ENCODE peak calls at places on chromosomes 3 and 15, in eight cellular contexts. A, L, R, C, E, I, X and Y are unnamed samples.

GRCh38 chr3:187994221-187995085 is 159.5 kb upstream of the LPP start:
- DNase-seq in C (no peak), R (no peak), I (no peak), E (no peak), A (no peak), X (no peak), L (no peak), Y (no peak)

GRCh38 chr3:123319760-123320159 is 118.0 kb downstream of the SEC22A start:
- DNase-seq in L (no peak), R (no peak), I (no peak), C (no peak), A (peak), E (no peak), X (no peak), Y (no peak)

GRCh38 chr3:123066896-123067688 is at the start of gene PDIA5:
- DNase-seq in C (peak), X (peak), L (peak), A (peak), R (peak), I (peak), E (peak), Y (peak)

GRCh38 chr3:155332668-155333160 is 39.2 kb upstream of the STRIT1 start:
- DNase-seq in I (no peak), R (no peak), E (no peak), X (no peak), L (no peak), C (no peak), A (no peak), Y (no peak)

GRCh38 chr3:187946031-187946691 is 200.9 kb upstream of the BCL6 start:
- DNase-seq in X (no peak), E (no peak), I (no peak), L (no peak), A (no peak), C (no peak), R (no peak), Y (no peak)

GRCh38 chr3:134362670-134363380 is 11.4 kb downstream of the AMOTL2 start:
- DNase-seq in X (no peak), R (no peak), A (peak), I (no peak), E (no peak), L (no peak), C (no peak), Y (no peak)

GRCh38 chr3:128569756-128570155 is 76.8 kb upstream of the GATA2 start:
- DNase-seq in C (no peak), I (no peak), X (no peak), R (no peak), E (no peak), A (no peak), L (no peak), Y (no peak)

GRCh38 chr15:89367485-89368451 is 33.1 kb upstream of the POLG start:
- DNase-seq in C (no peak), E (no peak), A (no peak), I (peak), R (no peak), L (no peak), X (peak), Y (peak)

GRCh38 chr3:4597204-4597985 is 104.2 kb downstream of the ITPR1 start:
- DNase-seq in C (no peak), R (no peak), X (no peak), L (no peak), I (no peak), A (no peak), E (no peak), Y (no peak)

GRCh38 chr15:42549052-42549491 is 434 bp downstream of the HAUS2 start:
- DNase-seq in I (peak), L (peak), A (no peak), R (no peak), C (peak), E (peak), X (no peak), Y (peak)

GRCh38 chr3:28349397-28350000 is 875 bp upstream of the AZI2 start:
- DNase-seq in I (peak), R (no peak), L (no peak), C (peak), A (no peak), X (no peak), E (no peak), Y (no peak)

GRCh38 chr15:63380828-63381282 is 791 bp downstream of the CA12 start:
- DNase-seq in E (no peak), C (no peak), X (no peak), R (no peak), A (no peak), I (no peak), L (no peak), Y (no peak)

GRCh38 chr15:99438691-99439523 is 126.9 kb upstream of the MEF2A start:
- DNase-seq in E (peak), L (peak), C (no peak), R (no peak), I (no peak), A (peak), X (peak), Y (no peak)

GRCh38 chr3:81545572-81545971 is 215.9 kb downstream of the GBE1 start:
- DNase-seq in I (no peak), E (no peak), C (no peak), L (no peak), A (no peak), X (no peak), R (no peak), Y (peak)

GRCh38 chr3:67601919-67602608 is 52.3 kb downstream of the SUCLG2 start:
- DNase-seq in C (no peak), I (no peak), E (no peak), X (no peak), A (no peak), L (no peak), R (no peak), Y (no peak)

GRCh38 chr3:196108075-196108743 is 26.3 kb upstream of the TFRC start:
- DNase-seq in I (no peak), L (no peak), R (no peak), C (no peak), A (no peak), X (peak), E (no peak), Y (peak)

GRCh38 chr15:93584021-93584420 is 495.0 kb upstream of the RGMA start:
- DNase-seq in R (no peak), L (peak), X (no peak), C (no peak), E (no peak), A (no peak), I (no peak), Y (no peak)

GRCh38 chr3:94062513-94063404 is at the start of the genes DHFR2 and NSUN3:
- DNase-seq in A (peak), L (peak), C (peak), I (peak), R (peak), E (peak), X (peak), Y (peak)
- TF ChIP-seq POLR2A in A (no peak), L (peak), C (peak), I (peak), R (peak), E (peak), X (peak), Y (peak)

GRCh38 chr3:48219543-48219942 is 3.8 kb upstream of the CAMP start:
- DNase-seq in A (no peak), R (no peak), I (no peak), E (no peak), L (no peak), X (no peak), C (no peak), Y (no peak)

GRCh38 chr3:48220746-48221145 is 2.5 kb upstream of the CAMP start:
- DNase-seq in R (no peak), I (no peak), A (no peak), C (no peak), L (no peak), E (no peak), X (no peak), Y (no peak)

GRCh38 chr3:48225587-48225986 is 2.3 kb downstream of the CAMP start:
- DNase-seq in R (no peak), X (no peak), E (no peak), A (no peak), I (no peak), C (no peak), L (no peak), Y (no peak)

GRCh38 chr3:48226959-48227358 is 3.7 kb downstream of the CAMP start:
- DNase-seq in A (no peak), L (no peak), X (no peak), C (no peak), I (no peak), E (no peak), R (no peak), Y (no peak)

GRCh38 chr3:48222616-48223513 is at the start of gene CAMP:
- DNase-seq in L (no peak), A (peak), I (no peak), X (no peak), C (no peak), E (peak), R (no peak), Y (no peak)
- TF ChIP-seq POLR2A in L (no peak), A (no peak), I (no peak), X (no peak), C (no peak), E (no peak), R (no peak), Y (no peak)

GRCh38 chr3:132416807-132417694 is at the start of gene DNAJC13:
- DNase-seq in R (peak), A (peak), L (peak), I (peak), E (peak), X (peak), C (peak), Y (peak)
- TF ChIP-seq POLR2A in R (peak), A (no peak), L (peak), I (peak), E (peak), X (peak), C (peak), Y (peak)

GRCh38 chr3:158110658-158111018 is 749 bp downstream of the RSRC1 start:
- DNase-seq in X (no peak), E (no peak), L (no peak), C (no peak), R (no peak), I (no peak), A (no peak), Y (no peak)
- TF ChIP-seq POLR2A in X (no peak), E (no peak), L (no peak), C (no peak), R (no peak), I (no peak), A (no peak), Y (no peak)

DNA sequence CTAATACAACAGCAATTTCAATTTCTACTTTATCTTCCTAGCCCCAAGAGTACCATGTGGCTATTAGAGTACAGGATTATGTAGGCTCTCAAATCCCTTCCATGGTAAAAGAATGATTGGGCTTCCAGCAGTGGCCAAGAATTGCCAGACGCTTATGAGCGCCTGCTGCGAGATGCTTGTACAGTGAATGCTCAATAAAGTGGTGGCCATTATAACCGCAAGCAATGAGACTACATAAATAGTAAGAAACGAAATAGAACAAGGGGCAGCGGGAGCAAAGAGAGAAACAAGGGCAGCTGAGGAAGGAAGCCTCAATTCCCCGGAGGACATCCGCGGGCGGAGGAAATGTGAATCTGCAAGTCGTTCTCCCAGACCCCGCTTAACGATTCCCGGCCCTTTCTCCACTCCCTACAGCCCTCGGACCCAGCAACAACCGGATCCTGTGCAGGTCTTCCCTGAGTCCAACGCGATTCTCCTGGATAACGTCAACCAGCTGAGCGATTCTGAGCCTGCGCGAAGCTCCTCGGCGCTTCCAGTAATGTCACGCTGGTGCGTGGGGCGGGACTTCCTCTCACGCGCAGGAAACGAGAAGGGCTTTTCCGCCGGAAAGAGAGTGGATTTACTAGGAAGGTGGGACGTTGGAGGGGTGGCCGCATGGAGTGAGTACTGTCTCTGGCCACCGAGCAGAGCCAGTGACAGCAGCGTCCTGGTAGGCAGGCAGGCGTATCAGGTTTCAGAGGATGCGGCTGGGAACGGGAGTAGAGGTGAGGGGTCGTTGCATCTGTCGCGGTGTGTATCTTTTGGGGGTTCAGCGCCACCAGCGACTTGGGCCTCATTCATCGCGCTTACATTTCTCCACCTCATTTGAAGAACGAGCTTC is 40.5 kb upstream of the AP3B2 start:
- DNase-seq in E (peak), I (peak), R (peak), C (peak), L (peak), X (peak), A (peak), Y (peak)
- TF ChIP-seq POLR2A in E (peak), I (peak), R (peak), C (peak), L (peak), X (peak), A (peak), Y (peak)